ENCODE peak calls at places on chromosomes 13 and 19, in eight cellular contexts. Y is ovary, S is sigmoid colon, D is GM12892, A is tibial nerve, W is adrenal gland, E is right lobe of liver, U is vagina. G is an unnamed sample.

GRCh38 chr19:768424-768823 is 17.5 kb downstream of the MISP start:
- DNase-seq in W (no peak), Y (peak), U (no peak), S (no peak), D (no peak), A (no peak), E (no peak), G (no peak)

GRCh38 chr19:7426986-7427385 is 61.8 kb downstream of the PEX11G start:
- DNase-seq in Y (no peak), W (no peak), U (no peak), D (no peak), A (no peak), E (no peak), S (no peak), G (no peak)

GRCh38 chr19:19106061-19106551 is 32.2 kb downstream of the TMEM161A start:
- DNase-seq in D (no peak), Y (peak), E (no peak), S (no peak), W (peak), A (no peak), U (no peak), G (no peak)

GRCh38 chr19:49676136-49676689 is 858 bp upstream of the PRMT1 start:
- DNase-seq in E (peak), W (peak), A (peak), U (no peak), S (peak), Y (no peak), D (no peak), G (peak)

GRCh38 chr19:32296694-32297093 is 48.7 kb upstream of the ZNF507 start:
- DNase-seq in S (no peak), E (no peak), Y (no peak), W (no peak), D (no peak), U (no peak), A (no peak), G (no peak)

GRCh38 chr13:99022953-99023352 is 45.1 kb upstream of the DOCK9 start:
- DNase-seq in D (no peak), E (no peak), U (no peak), S (no peak), A (no peak), W (no peak), Y (no peak), G (no peak)

GRCh38 chr19:4567584-4568071 is 8.1 kb upstream of the SEMA6B start:
- DNase-seq in D (no peak), A (peak), W (peak), S (no peak), Y (peak), U (no peak), E (peak), G (no peak)

GRCh38 chr19:29724102-29724641 is 9.1 kb upstream of the C19orf12 start:
- DNase-seq in E (no peak), A (no peak), D (no peak), S (no peak), W (no peak), U (no peak), Y (no peak), G (no peak)

GRCh38 chr13:47109028-47109427 is 212.2 kb upstream of the HTR2A start:
- DNase-seq in U (no peak), Y (no peak), D (no peak), W (no peak), A (no peak), E (no peak), S (no peak), G (no peak)

DNA sequence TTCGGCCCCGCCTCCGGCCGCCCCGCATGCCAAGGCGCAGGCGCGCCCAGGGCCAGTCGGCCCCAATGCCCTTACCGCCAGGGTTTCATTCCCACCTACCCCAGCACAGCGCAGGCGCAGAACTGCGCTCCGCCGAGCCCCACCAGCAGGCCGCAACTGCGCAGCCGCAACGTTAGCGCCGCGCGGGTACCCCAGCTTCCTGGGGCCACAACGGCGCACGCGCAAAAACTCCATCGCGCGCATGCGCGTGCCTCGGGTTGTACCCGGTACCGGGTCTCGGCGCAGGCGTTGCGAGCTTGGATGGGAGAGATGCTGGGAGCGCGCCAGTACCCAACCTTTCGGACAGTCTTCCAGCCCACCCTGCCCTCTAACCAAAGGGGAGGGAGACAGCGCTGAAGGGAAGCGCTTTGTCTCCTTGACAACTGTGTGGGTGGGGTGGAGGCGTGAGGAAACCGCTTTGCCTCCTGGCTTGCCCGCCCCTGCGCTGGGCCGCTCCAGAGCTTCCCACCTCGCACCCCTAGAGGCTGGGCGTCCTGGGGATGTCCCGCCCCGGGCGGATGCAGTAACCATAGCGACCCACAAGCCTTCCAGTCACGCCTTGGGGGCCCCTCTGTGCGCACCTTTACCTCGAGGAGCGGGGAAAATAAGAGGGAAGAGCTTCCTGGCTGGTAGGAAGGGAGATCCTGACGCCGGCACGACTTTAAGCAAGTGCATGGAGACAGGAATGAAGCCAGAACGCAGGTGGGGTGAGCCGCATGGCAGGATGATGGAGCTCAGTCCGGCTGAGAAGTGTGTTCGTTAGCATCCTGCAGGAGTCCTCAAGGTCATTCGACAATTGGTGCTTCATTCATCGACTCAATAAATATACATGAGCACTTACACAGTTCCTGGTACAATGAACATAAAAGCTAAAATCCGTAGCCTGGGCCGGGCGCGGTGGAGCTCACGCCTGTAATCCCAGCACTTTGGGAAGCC is 525 bp upstream of the MYPOP start:
- DNase-seq in S (peak), Y (peak), W (peak), D (peak), A (peak), U (no peak), E (peak), G (peak)
- TF ChIP-seq POLR2A in S (peak), Y (peak), W (no peak), D (peak), A (peak), U (no peak), E (peak), G (peak)

GRCh38 chr19:3345850-3346460 is 20.4 kb upstream of the NFIC start:
- DNase-seq in D (no peak), U (no peak), S (no peak), E (no peak), A (no peak), W (no peak), Y (no peak), G (no peak)

GRCh38 chr19:3344608-3345598 is 21.5 kb upstream of the NFIC start:
- DNase-seq in W (no peak), U (no peak), D (no peak), S (no peak), Y (peak), A (no peak), E (no peak), G (no peak)

GRCh38 chr19:3342246-3342645 is 24.1 kb upstream of the NFIC start:
- DNase-seq in U (no peak), Y (no peak), W (no peak), A (no peak), D (no peak), S (no peak), E (no peak), G (no peak)

GRCh38 chr19:3346677-3347353 is 19.6 kb upstream of the NFIC start:
- DNase-seq in D (no peak), W (peak), S (peak), A (peak), E (peak), Y (peak), U (no peak), G (no peak)

DNA sequence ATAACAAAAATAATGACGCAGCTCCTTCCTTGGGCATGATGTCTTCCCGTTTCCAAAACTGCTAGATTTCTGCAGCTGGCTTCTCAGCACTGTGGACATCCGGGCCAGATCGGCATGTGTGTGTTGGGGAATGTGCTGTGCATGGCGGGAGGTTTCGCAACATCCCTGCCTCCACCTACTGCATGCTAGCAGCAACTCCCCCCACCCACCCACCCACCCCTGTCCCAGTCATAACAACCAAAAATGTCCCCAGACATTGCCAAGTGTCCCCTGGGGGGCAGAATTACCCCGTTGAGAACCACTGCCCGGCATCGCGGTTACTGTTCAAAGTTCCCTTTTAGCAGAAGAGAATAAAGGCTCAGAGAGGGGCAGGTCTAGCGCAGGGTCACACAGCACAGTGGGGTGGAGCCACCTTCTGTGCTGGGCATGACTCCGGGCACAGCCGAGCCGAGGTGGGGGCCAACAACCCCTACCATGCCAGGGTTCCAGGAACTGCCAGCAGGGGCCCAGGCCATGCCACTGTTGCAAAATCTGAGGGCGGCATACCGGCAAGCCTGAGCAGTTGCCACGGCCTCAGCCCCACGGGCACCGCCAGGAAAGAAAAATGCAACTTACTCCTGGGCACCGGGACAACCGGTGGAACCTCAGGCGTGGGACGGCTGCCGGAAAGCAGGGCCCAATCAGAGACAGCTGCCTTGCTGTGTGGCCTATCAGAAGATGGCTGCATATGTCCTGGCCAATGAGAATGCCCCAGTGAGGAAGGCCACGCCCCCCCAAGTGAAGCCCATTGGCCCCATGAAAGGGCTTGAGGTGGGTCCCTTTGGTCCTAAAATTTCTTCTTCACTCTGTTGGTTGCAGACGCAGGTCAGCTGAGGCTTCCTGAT is 22.5 kb upstream of the NFIC start:
- DNase-seq in A (peak), S (peak), E (peak), D (peak), U (no peak), Y (peak), W (peak), G (peak)
- TF ChIP-seq POLR2A in A (no peak), S (no peak), E (peak), D (no peak), U (no peak), Y (no peak), W (peak), G (no peak)

DNA sequence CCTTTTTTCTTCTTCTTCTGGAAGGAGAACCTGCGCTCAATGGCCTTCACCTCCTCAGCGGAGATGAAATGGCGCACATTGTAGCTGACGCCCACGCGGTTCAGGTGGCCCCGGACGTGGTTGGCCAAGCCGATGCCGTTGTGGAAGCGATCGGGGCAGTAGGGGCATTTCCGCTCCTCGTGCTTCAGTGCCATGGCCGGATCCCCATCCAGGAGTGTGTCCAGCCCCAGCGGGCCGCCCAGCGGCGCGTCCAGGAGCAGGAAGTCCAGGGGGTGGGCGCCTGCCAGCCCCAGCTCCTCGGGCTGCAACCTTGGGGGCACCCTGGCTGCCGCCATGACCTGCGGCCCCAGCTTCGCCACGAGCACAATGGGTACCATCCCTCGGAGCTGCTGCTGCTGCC is 11.2 kb downstream of the WIZ start:
- DNase-seq in D (no peak), A (no peak), S (peak), W (no peak), Y (peak), U (no peak), E (no peak), G (no peak)
- TF ChIP-seq POLR2A in D (no peak), A (no peak), S (no peak), W (no peak), Y (no peak), U (no peak), E (no peak), G (no peak)

GRCh38 chr19:12200020-12200419 is 37.1 kb downstream of the ZNF136 start:
- DNase-seq in W (no peak), U (no peak), S (no peak), A (no peak), E (no peak), D (no peak), Y (no peak), G (no peak)

GRCh38 chr19:12195501-12195860 is 32.6 kb downstream of the ZNF136 start:
- DNase-seq in W (no peak), U (no peak), S (no peak), E (no peak), Y (no peak), A (no peak), D (no peak), G (no peak)

GRCh38 chr19:12198136-12198535 is 35.2 kb downstream of the ZNF136 start:
- DNase-seq in Y (no peak), E (no peak), W (no peak), A (no peak), U (no peak), S (no peak), D (no peak), G (no peak)

GRCh38 chr19:12194827-12195500 is 32.1 kb downstream of the ZNF136 start:
- DNase-seq in W (peak), E (peak), Y (peak), A (peak), U (no peak), S (peak), D (no peak), G (peak)
- TF ChIP-seq POLR2A in W (peak), E (no peak), Y (peak), A (no peak), U (no peak), S (no peak), D (no peak), G (no peak)

G was measured in erythroblast.